ENCODE peak calls at places on chromosomes 7 and 10, in seven cellular contexts. S, W, P, H, A, K and J are unnamed samples.

GRCh38 chr10:104045151-104046089 is 40.3 kb downstream of the COL17A1 start:
- DNase-seq in S (peak; percentile 55), W (peak; percentile 74), P (no peak), H (peak; percentile 43), A (no peak), K (no peak), J (peak; percentile 60)

GRCh38 chr7:158442260-158442659 is 145.4 kb downstream of the PTPRN2 start:
- DNase-seq in S (no peak), W (peak; percentile 14), P (no peak), H (no peak), A (no peak), K (no peak), J (no peak)

GRCh38 chr7:130865408-130866236 is 131.6 kb upstream of the KLF14 start:
- DNase-seq in S (no peak), W (peak; percentile 59), P (no peak), H (no peak), A (no peak), K (no peak), J (no peak)

GRCh38 chr7:152502813-152503790 is 67.3 kb upstream of the KMT2C start:
- DNase-seq in S (no peak), W (no peak), P (no peak), H (no peak), A (no peak), K (no peak), J (no peak)

GRCh38 chr10:74006269-74006668 is 8.4 kb downstream of the VCL start:
- DNase-seq in S (no peak), W (no peak), P (no peak), H (no peak), A (no peak), K (no peak), J (no peak)

GRCh38 chr7:1403844-1404404 is 55.3 kb downstream of the MICALL2 start:
- DNase-seq in S (no peak), W (peak; percentile 73), P (no peak), H (no peak), A (no peak), K (no peak), J (peak; percentile 89)

GRCh38 chr10:98446656-98447221 is at the start of gene HPS1:
- DNase-seq in S (no peak), W (peak; percentile 59), P (peak; percentile 75), H (peak; percentile 89), A (peak; percentile 78), K (peak; percentile 62), J (peak; percentile 78)

GRCh38 chr10:113519616-113520015 is 33.2 kb upstream of the HABP2 start:
- DNase-seq in S (peak; percentile 91), W (no peak), P (no peak), H (no peak), A (no peak), K (no peak), J (no peak)

GRCh38 chr7:75914169-75914654 is 743 bp upstream of the POR start:
- DNase-seq in S (no peak), W (no peak), P (no peak), H (no peak), A (no peak), K (no peak), J (no peak)